ENCODE peak calls at places on chromosomes 3 and 15, in seven cellular contexts. L, D, H, E, S, U and B are unnamed samples.

GRCh38 chr3:122671543-122671942 is 9.1 kb upstream of the PARP14 start:
- DNase-seq in L (no peak), D (no peak), H (no peak), E (no peak), S (no peak), U (no peak), B (no peak)

GRCh38 chr3:60399861-60400845 is 851.1 kb downstream of the FHIT start:
- DNase-seq in L (peak; percentile 48), D (no peak), H (no peak), E (no peak), S (no peak), U (no peak), B (no peak)

GRCh38 chr15:42270996-42271395 is 2.0 kb upstream of the GANC start:
- DNase-seq in L (no peak), D (no peak), H (no peak), E (no peak), S (no peak), U (no peak), B (no peak)

GRCh38 chr3:44001072-44001471 is 240.6 kb upstream of the TOPAZ1 start:
- DNase-seq in L (peak; percentile 42), D (no peak), H (no peak), E (no peak), S (no peak), U (no peak), B (no peak)

GRCh38 chr15:70792171-70792573 is 28.8 kb upstream of the UACA start:
- DNase-seq in L (peak; percentile 38), D (no peak), H (peak; percentile 79), E (no peak), S (peak; percentile 74), U (no peak), B (peak; percentile 73)

GRCh38 chr3:30894521-30895289 is at the start of gene GADL1:
- DNase-seq in L (peak; percentile 22), D (no peak), H (no peak), E (peak; percentile 77), S (no peak), U (no peak), B (no peak)

GRCh38 chr15:68620721-68621528 is 42.1 kb downstream of the CORO2B start:
- DNase-seq in L (peak; percentile 31), D (no peak), H (peak; percentile 87), E (peak; percentile 21), S (peak; percentile 95), U (peak; percentile 88), B (no peak)

GRCh38 chr15:67085818-67086649 is 20.6 kb downstream of the SMAD3 start:
- DNase-seq in L (peak; percentile 66), D (no peak), H (peak; percentile 70), E (no peak), S (peak; percentile 96), U (no peak), B (peak; percentile 59)

GRCh38 chr15:23877502-23878412 is 190.7 kb upstream of the NDN start:
- DNase-seq in L (peak; percentile 40), D (no peak), H (no peak), E (peak; percentile 81), S (no peak), U (no peak), B (no peak)

DNA sequence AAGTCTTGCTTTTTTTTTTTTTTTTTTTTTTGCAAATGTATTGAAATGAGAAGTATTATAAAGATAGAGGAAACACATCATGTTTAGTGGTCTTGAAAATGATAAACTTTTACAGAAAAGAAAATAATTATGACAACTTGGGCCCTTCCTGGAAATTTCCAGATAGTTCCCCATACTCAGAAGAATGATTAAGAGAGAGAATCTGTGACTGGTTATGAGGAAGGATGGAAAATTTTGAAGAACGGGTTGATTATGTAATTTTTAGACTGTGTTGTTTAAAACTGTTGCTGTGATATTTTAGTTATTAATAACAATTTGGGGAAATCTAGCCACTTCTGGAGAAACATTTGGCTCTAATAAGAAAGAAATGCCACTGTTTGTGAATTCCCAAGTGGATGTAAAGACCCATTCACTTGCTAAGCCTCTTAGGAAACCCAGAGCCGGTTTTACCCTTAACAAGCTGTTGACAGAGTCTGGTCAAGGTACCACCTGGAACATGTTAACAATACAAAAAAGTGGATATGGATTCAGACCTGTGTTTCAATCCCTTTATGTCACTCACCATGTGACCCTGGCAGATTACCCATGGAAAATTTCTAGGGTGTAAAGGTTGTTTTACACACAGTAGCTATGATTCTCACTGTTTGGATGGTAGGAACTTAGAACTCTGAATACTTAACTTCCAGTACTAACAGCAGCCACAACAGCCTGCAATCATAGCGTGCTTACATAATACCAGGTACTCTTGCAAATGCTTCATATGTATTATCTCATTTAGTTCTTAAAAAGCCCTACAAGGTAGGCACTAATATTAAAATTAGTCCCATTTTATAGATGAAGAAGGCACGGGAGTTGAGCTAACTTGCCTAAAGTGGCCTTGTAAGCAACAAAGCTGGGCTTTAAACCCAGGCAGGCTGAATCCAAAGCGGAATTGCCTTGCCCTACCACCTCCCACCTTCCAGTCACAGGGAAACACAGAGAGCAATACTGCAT is 32.0 kb downstream of the ZBTB38 start:
- DNase-seq in L (no peak), D (no peak), H (no peak), E (peak; percentile 42), S (no peak), U (no peak), B (peak; percentile 10)
- H3K4me3 ChIP-seq in L (no peak overlapping the region), D (no peak overlapping the region), H (no peak overlapping the region), E (no peak overlapping the region), S (no peak overlapping the region), U (no peak overlapping the region), B (no peak overlapping the region)

GRCh38 chr15:35505152-35505551 is 40.8 kb downstream of the DPH6 start:
- DNase-seq in L (no peak), D (no peak), H (no peak), E (no peak), S (no peak), U (no peak), B (no peak)

GRCh38 chr15:35496585-35496984 is 49.4 kb downstream of the DPH6 start:
- DNase-seq in L (no peak), D (no peak), H (no peak), E (no peak), S (no peak), U (no peak), B (no peak)

GRCh38 chr15:35495075-35495474 is 50.9 kb downstream of the DPH6 start:
- DNase-seq in L (no peak), D (no peak), H (no peak), E (no peak), S (no peak), U (no peak), B (no peak)

DNA sequence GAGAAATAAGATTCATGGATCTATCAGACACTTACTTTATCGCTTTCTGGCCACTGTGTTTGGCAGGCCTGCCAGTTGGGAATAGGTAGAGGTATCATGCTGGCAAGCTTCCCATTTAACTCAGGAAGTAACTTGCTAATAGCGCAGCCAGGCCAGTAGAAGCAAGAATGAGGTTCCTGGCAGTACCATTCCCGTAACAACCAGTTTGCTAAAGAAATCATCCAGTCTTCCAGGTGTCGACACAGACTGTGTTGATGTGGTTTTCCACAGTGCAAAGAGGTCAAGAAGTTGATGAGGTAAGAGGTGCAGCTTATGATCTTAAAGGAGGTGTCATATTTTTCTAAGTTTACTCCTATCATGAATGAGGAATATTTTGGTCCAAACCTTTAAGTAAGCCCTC is 46.2 kb downstream of the DPH6 start:
- DNase-seq in L (peak; percentile 88), D (no peak), H (no peak), E (no peak), S (no peak), U (peak; percentile 16), B (no peak)
- TF ChIP-seq CTCF in L (no peak), D (no peak), H (no peak), E (no peak), S (no peak), U (no peak), B (no peak)

GRCh38 chr3:184177767-184178306 is 3.2 kb downstream of the AP2M1 start:
- DNase-seq in L (no peak), D (no peak), H (no peak), E (no peak), S (no peak), U (no peak), B (no peak)

GRCh38 chr3:184175981-184176376 is 1.3 kb downstream of the AP2M1 start:
- DNase-seq in L (no peak), D (no peak), H (no peak), E (no peak), S (no peak), U (no peak), B (no peak)

GRCh38 chr3:184176377-184177330 is 2.0 kb downstream of the AP2M1 start:
- DNase-seq in L (peak; percentile 85), D (no peak), H (peak; percentile 68), E (peak; percentile 76), S (peak; percentile 84), U (peak; percentile 60), B (peak; percentile 76)

GRCh38 chr3:184178522-184179138 is 4.0 kb downstream of the AP2M1 start:
- DNase-seq in L (no peak), D (no peak), H (no peak), E (no peak), S (no peak), U (no peak), B (no peak)

GRCh38 chr3:184177331-184177731 is 2.7 kb downstream of the AP2M1 start:
- DNase-seq in L (no peak), D (no peak), H (no peak), E (peak; percentile 52), S (no peak), U (no peak), B (no peak)
- H3K4me3 ChIP-seq in L (peak overlapping the region; percentile 95), D (no peak overlapping the region), H (peak overlapping the region; percentile 92), E (no peak overlapping the region), S (peak overlapping the region; percentile 82), U (no peak overlapping the region), B (peak overlapping the region; percentile 91)

DNA sequence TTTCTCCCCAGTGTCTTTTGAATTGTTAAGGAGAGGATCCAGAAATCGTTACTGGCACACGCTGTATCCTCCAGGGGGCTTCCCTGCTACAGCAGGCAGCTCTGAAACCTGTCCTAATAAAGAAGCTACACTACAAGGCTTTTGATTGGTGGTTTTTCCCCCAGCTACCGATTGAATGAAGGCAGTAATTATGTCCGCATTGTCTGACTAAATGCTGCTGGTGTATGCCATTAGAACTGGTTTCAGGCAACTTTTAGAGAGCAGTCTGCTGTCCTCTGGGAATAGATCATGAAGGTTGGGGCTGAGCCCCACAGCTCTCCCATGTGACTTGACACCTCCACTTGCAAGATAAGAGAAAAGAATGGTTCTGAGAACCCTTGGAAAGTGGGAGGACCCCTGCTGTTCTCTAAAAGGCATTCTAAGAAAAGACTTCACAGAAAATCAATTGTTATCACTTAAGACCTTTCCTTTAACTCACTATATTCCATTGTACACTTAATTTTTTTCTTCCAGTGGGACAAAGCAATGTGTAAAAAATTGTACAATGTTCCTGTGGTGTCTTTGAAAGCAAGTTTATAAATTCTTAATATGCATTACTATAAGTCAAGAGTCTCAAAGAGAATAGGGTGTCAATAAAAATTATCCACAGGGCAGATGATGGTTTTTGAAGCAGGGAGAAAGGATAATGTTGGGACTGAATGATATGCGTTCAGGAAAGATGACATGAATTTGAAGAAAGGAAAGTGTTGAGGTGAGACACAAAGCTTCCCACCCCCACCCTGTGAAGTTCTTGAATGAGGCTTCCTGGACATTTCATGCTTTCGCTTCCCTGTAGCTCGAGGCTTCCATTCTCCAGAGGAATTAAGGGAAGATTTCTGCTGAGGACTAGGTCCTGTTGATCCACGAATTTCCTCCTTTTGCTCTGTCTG is 53.0 kb upstream of the DAZL start:
- DNase-seq in L (no peak), D (no peak), H (no peak), E (peak; percentile 55), S (no peak), U (no peak), B (no peak)
- TF ChIP-seq CTCF in L (no peak), D (no peak), H (peak; percentile 16), E (peak; percentile 32), S (no peak), U (no peak), B (no peak)

GRCh38 chr3:157500232-157500631 is 3.0 kb downstream of the VEPH1 start:
- DNase-seq in L (no peak), D (no peak), H (no peak), E (no peak), S (no peak), U (no peak), B (no peak)
- H3K4me3 ChIP-seq in L (no peak overlapping the region), D (no peak overlapping the region), H (no peak overlapping the region), E (no peak overlapping the region), S (no peak overlapping the region), U (no peak overlapping the region), B (peak overlapping the region; percentile 37)